ENCODE peak calls at places on chromosomes 16 and 17, in four cellular contexts. P is stomach, C is cardiac muscle cell, X is K562. E is an unnamed sample. For H3K4me1, the result is how much of the 10 kb centered on the place peaks cover.

GRCh38 chr16:82232806-82233205 is 62.8 kb upstream of the MPHOSPH6 start:
- DNase-seq in C (no peak), P (no peak), X (no peak), E (no peak)

GRCh38 chr16:77437859-77438258 is 3.0 kb upstream of the ADAMTS18 start:
- DNase-seq in C (peak), P (no peak), X (no peak), E (no peak)

GRCh38 chr17:40415390-40415789 is 2.3 kb downstream of the TOP2A start:
- DNase-seq in P (no peak), C (peak), X (no peak), E (peak)

GRCh38 chr16:17499223-17499902 is 28.6 kb upstream of the XYLT1 start:
- DNase-seq in X (no peak), C (no peak), P (no peak), E (no peak)

GRCh38 chr16:72856797-72857196 is 191.1 kb downstream of the ZFHX3 start:
- DNase-seq in C (peak), P (no peak), X (peak), E (peak)

GRCh38 chr17:66951605-66951953 is 12.9 kb upstream of the CACNG4 start:
- DNase-seq in X (no peak), C (no peak), P (no peak), E (peak)

GRCh38 chr17:51056813-51057510 is 63.7 kb downstream of the SPAG9 start:
- DNase-seq in C (peak), P (no peak), X (peak), E (peak)

GRCh38 chr16:90031931-90032663 is 12.8 kb upstream of the DBNDD1 start:
- DNase-seq in P (no peak), X (no peak), C (peak), E (no peak)

GRCh38 chr17:37060966-37061365 is 112.2 kb downstream of the AATF start:
- DNase-seq in X (no peak), C (no peak), P (no peak), E (peak)

GRCh38 chr17:17796787-17797061 is 40.1 kb downstream of the SREBF1 start:
- DNase-seq in P (no peak), X (no peak), C (no peak), E (no peak)

GRCh38 chr16:86625821-86626220 is 47.5 kb downstream of the FOXL1 start:
- DNase-seq in P (no peak), C (no peak), X (no peak), E (no peak)

GRCh38 chr16:84088695-84089395 is 27.9 kb downstream of the MBTPS1 start:
- DNase-seq in X (no peak), C (no peak), P (peak), E (no peak)

GRCh38 chr17:43983515-43984411 is 20.7 kb upstream of the NAGS start:
- DNase-seq in C (no peak), P (peak), X (peak), E (peak)

GRCh38 chr17:61276806-61277205 is 122.8 kb upstream of the TBX2 start:
- DNase-seq in P (no peak), X (no peak), C (no peak), E (no peak)

GRCh38 chr16:46970089-46970488 is 3.4 kb downstream of the DNAJA2 start:
- DNase-seq in C (no peak), X (no peak), P (peak), E (no peak)

GRCh38 chr17:7056386-7056785 is 12.5 kb upstream of the SLC16A11 start:
- DNase-seq in X (no peak), P (no peak), C (no peak), E (no peak)

GRCh38 chr17:57757735-57758134 is 12.6 kb upstream of the CCDC182 start:
- DNase-seq in C (no peak), P (no peak), X (no peak), E (no peak)

GRCh38 chr17:63698886-63699637 is 863 bp downstream of the LIMD2 start:
- DNase-seq in C (peak), X (no peak), P (peak), E (peak)

GRCh38 chr17:10130263-10130662 is 68.1 kb downstream of the GAS7 start:
- DNase-seq in X (no peak), C (peak), P (no peak), E (no peak)

GRCh38 chr16:65224994-65225393 is 103.1 kb upstream of the CDH11 start:
- DNase-seq in X (no peak), P (no peak), C (no peak), E (no peak)

GRCh38 chr17:2015314-2015713 is 9.8 kb downstream of the RTN4RL1 start:
- DNase-seq in P (no peak), X (no peak), C (no peak), E (no peak)

GRCh38 chr16:2023098-2023925 is 3.4 kb upstream of the NHERF2 start:
- DNase-seq in C (peak), P (peak), X (peak), E (peak)
- H3K4me1 ChIP-seq in C (under half), P (under half), X (under half), E (under half)

GRCh38 chr17:45296003-45296832 is 20.6 kb downstream of the MAP3K14 start:
- DNase-seq in C (peak), P (no peak), X (no peak), E (no peak)
- H3K4me1 ChIP-seq in C (under half), P (half or more), X (under half), E (half or more)

DNA sequence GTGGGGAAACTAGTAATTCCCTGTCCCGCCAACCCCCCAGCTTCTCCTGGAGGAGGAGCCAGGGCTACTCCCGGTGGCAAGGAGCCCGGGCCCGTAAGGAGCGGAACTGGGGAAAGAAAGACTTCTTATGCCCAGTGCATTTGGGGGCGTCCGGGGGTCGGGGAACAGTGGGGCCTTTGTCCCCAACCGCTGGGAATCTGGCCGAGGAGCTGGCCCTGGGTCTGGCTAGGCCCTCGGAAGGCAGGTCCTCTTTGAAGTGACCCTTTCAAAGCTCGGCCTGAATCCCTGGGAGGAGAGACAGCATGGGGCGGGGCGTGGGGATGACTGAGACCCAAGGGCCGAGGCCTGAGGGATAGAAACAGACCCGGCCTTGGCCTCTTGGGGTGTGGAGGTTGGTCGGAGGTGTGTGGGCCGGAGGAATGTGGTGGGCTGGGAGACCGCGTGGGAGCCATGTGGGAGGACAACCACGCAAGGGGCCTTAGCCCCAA is 6.0 kb downstream of the ARHGAP23 start:
- DNase-seq in P (no peak), X (no peak), C (no peak), E (no peak)
- H3K4me1 ChIP-seq in P (under half), X (under half), C (under half), E (under half)

GRCh38 chr16:1076801-1077576 is 4.4 kb downstream of the SSTR5 start:
- DNase-seq in X (no peak), C (no peak), P (no peak), E (no peak)
- H3K4me1 ChIP-seq in X (under half), C (under half), P (under half), E (under half)

DNA sequence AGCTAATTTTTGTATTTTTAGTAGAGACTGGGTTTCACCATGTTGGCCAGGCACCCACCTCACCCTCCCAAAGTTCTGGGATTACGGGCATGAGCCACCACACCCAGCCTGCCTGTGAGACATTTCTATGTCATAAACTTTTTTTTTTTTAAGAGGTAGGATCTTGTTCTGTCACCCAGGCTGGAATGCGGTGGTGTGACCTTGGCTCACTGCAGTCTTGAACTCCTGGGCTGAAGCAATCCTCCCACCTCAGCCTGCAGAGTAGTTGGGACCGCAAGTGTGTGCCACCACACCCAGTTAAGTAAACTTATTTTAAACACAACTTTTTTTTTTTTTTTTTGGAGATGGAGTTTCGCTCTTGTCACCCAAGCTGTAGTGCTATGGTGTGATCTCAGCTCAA is 47.2 kb downstream of the SCNN1G start:
- DNase-seq in C (no peak), X (no peak), P (no peak), E (no peak)
- H3K4me1 ChIP-seq in C (under half), X (under half), P (under half), E (under half)